ENCODE peak calls at places on chromosomes 3 and 15, in seven cellular contexts. One of them, this sample, is unnamed.

GRCh38 chr15:74173545-74174215 is at the start of gene ISLR:
- DNase-seq in H1: no peak
- DNase-seq in IMR-90: peak; percentile 8
- DNase-seq in trophoblast cell: no peak
- DNase-seq in H9: peak; percentile 34
- DNase-seq in mesenchymal stem cell: no peak
- DNase-seq in neuronal stem cell: no peak
- DNase-seq in this sample: no peak

GRCh38 chr3:4584537-4585249 is 91.5 kb downstream of the ITPR1 start:
- DNase-seq in H1: no peak
- DNase-seq in IMR-90: peak; percentile 16
- DNase-seq in trophoblast cell: no peak
- DNase-seq in mesenchymal stem cell: peak; percentile 31
- DNase-seq in H9: no peak
- DNase-seq in neuronal stem cell: no peak
- DNase-seq in this sample: no peak

GRCh38 chr15:57376695-57377477 is 581 bp downstream of the CGNL1 start:
- DNase-seq in neuronal stem cell: peak; percentile 31
- DNase-seq in trophoblast cell: peak; percentile 57
- DNase-seq in H9: peak; percentile 62
- DNase-seq in mesenchymal stem cell: peak; percentile 31
- DNase-seq in H1: no peak
- DNase-seq in IMR-90: peak; percentile 4
- DNase-seq in this sample: peak; percentile 65

GRCh38 chr15:58410353-58410752 is 21.4 kb upstream of the LIPC start:
- DNase-seq in mesenchymal stem cell: no peak
- DNase-seq in IMR-90: peak; percentile 16
- DNase-seq in neuronal stem cell: no peak
- DNase-seq in trophoblast cell: no peak
- DNase-seq in H9: no peak
- DNase-seq in H1: no peak
- DNase-seq in this sample: no peak

GRCh38 chr3:46668591-46668990 is 24.9 kb downstream of the ALS2CL start:
- DNase-seq in IMR-90: no peak
- DNase-seq in H1: no peak
- DNase-seq in mesenchymal stem cell: no peak
- DNase-seq in neuronal stem cell: no peak
- DNase-seq in trophoblast cell: no peak
- DNase-seq in H9: peak; percentile 18
- DNase-seq in this sample: no peak

GRCh38 chr3:113531826-113532697 is at the start of gene SIDT1:
- DNase-seq in mesenchymal stem cell: peak; percentile 34
- DNase-seq in trophoblast cell: peak; percentile 18
- DNase-seq in IMR-90: no peak
- DNase-seq in H1: no peak
- DNase-seq in H9: peak; percentile 42
- DNase-seq in neuronal stem cell: peak; percentile 21
- DNase-seq in this sample: peak; percentile 10

GRCh38 chr3:101842245-101842934 is 6.9 kb upstream of the NFKBIZ start:
- DNase-seq in H9: peak; percentile 85
- DNase-seq in trophoblast cell: no peak
- DNase-seq in H1: peak; percentile 87
- DNase-seq in mesenchymal stem cell: peak; percentile 11
- DNase-seq in IMR-90: no peak
- DNase-seq in neuronal stem cell: peak; percentile 63
- DNase-seq in this sample: peak; percentile 98

GRCh38 chr3:129047553-129047839 is 13.1 kb upstream of the GP9 start:
- DNase-seq in mesenchymal stem cell: no peak
- DNase-seq in H1: no peak
- DNase-seq in trophoblast cell: no peak
- DNase-seq in neuronal stem cell: no peak
- DNase-seq in IMR-90: no peak
- DNase-seq in H9: no peak
- DNase-seq in this sample: no peak

GRCh38 chr3:190694335-190695001 is 168.0 kb downstream of the GMNC start:
- DNase-seq in neuronal stem cell: no peak
- DNase-seq in trophoblast cell: no peak
- DNase-seq in H9: no peak
- DNase-seq in IMR-90: no peak
- DNase-seq in H1: no peak
- DNase-seq in mesenchymal stem cell: no peak
- DNase-seq in this sample: no peak

GRCh38 chr15:73681856-73682596 is 2.2 kb upstream of the CD276 start:
- DNase-seq in neuronal stem cell: no peak
- DNase-seq in H9: no peak
- DNase-seq in IMR-90: no peak
- DNase-seq in H1: no peak
- DNase-seq in mesenchymal stem cell: peak; percentile 77
- DNase-seq in trophoblast cell: no peak
- DNase-seq in this sample: no peak

GRCh38 chr3:174951023-174951422 is 91.9 kb downstream of the NAALADL2 start:
- DNase-seq in H9: no peak
- DNase-seq in IMR-90: peak; percentile 91
- DNase-seq in mesenchymal stem cell: peak; percentile 78
- DNase-seq in H1: no peak
- DNase-seq in trophoblast cell: peak; percentile 83
- DNase-seq in neuronal stem cell: no peak
- DNase-seq in this sample: peak; percentile 59

GRCh38 chr3:39401983-39402382 is 4.5 kb upstream of the RPSA start:
- DNase-seq in H1: no peak
- DNase-seq in trophoblast cell: no peak
- DNase-seq in IMR-90: peak; percentile 22
- DNase-seq in neuronal stem cell: no peak
- DNase-seq in mesenchymal stem cell: no peak
- DNase-seq in H9: no peak
- DNase-seq in this sample: no peak

GRCh38 chr15:101014276-101014675 is 95.1 kb downstream of the LRRK1 start:
- DNase-seq in H1: no peak
- DNase-seq in trophoblast cell: no peak
- DNase-seq in H9: peak; percentile 33
- DNase-seq in IMR-90: no peak
- DNase-seq in mesenchymal stem cell: no peak
- DNase-seq in neuronal stem cell: no peak
- DNase-seq in this sample: no peak

GRCh38 chr3:129732200-129732876 is 125.9 kb upstream of the PLXND1 start:
- DNase-seq in IMR-90: peak; percentile 75
- DNase-seq in H1: no peak
- DNase-seq in trophoblast cell: no peak
- DNase-seq in neuronal stem cell: no peak
- DNase-seq in H9: no peak
- DNase-seq in mesenchymal stem cell: no peak
- DNase-seq in this sample: no peak

GRCh38 chr15:74812533-74812932 is at the start of gene LMAN1L:
- DNase-seq in neuronal stem cell: no peak
- DNase-seq in trophoblast cell: no peak
- DNase-seq in IMR-90: no peak
- DNase-seq in mesenchymal stem cell: no peak
- DNase-seq in H1: no peak
- DNase-seq in H9: no peak
- DNase-seq in this sample: no peak

GRCh38 chr3:44883999-44884431 is 9.6 kb downstream of the TGM4 start:
- DNase-seq in trophoblast cell: peak; percentile 39
- DNase-seq in mesenchymal stem cell: peak; percentile 41
- DNase-seq in H1: no peak
- DNase-seq in neuronal stem cell: no peak
- DNase-seq in H9: no peak
- DNase-seq in IMR-90: peak; percentile 95
- DNase-seq in this sample: peak; percentile 88

GRCh38 chr3:197800379-197800778 is 9.3 kb downstream of the LRCH3 start:
- DNase-seq in IMR-90: peak; percentile 80
- DNase-seq in H9: no peak
- DNase-seq in H1: no peak
- DNase-seq in trophoblast cell: peak; percentile 61
- DNase-seq in mesenchymal stem cell: peak; percentile 53
- DNase-seq in neuronal stem cell: no peak
- DNase-seq in this sample: no peak

GRCh38 chr3:49661281-49661680 is 12.9 kb upstream of the APEH start:
- DNase-seq in IMR-90: no peak
- DNase-seq in trophoblast cell: peak; percentile 21
- DNase-seq in H1: no peak
- DNase-seq in H9: no peak
- DNase-seq in neuronal stem cell: no peak
- DNase-seq in mesenchymal stem cell: no peak
- DNase-seq in this sample: no peak

GRCh38 chr15:28994830-28995180 is 109.0 kb downstream of the APBA2 start:
- DNase-seq in IMR-90: no peak
- DNase-seq in neuronal stem cell: no peak
- DNase-seq in H9: no peak
- DNase-seq in mesenchymal stem cell: no peak
- DNase-seq in H1: no peak
- DNase-seq in trophoblast cell: no peak
- DNase-seq in this sample: no peak

GRCh38 chr3:7307410-7307809 is 446.5 kb downstream of the GRM7 start:
- DNase-seq in mesenchymal stem cell: peak; percentile 65
- DNase-seq in H9: no peak
- DNase-seq in IMR-90: no peak
- DNase-seq in neuronal stem cell: no peak
- DNase-seq in trophoblast cell: peak; percentile 12
- DNase-seq in H1: no peak
- DNase-seq in this sample: peak; percentile 45

GRCh38 chr3:89216021-89216739 is 108.8 kb downstream of the EPHA3 start:
- DNase-seq in neuronal stem cell: no peak
- DNase-seq in H1: no peak
- DNase-seq in mesenchymal stem cell: peak; percentile 25
- DNase-seq in H9: no peak
- DNase-seq in IMR-90: peak; percentile 17
- DNase-seq in trophoblast cell: no peak
- DNase-seq in this sample: no peak

GRCh38 chr15:100901296-100901695 is 17.9 kb upstream of the LRRK1 start:
- DNase-seq in H9: no peak
- DNase-seq in neuronal stem cell: no peak
- DNase-seq in H1: no peak
- DNase-seq in IMR-90: no peak
- DNase-seq in trophoblast cell: no peak
- DNase-seq in mesenchymal stem cell: no peak
- DNase-seq in this sample: no peak

GRCh38 chr3:139654637-139655365 is 23.0 kb downstream of the NMNAT3 start:
- DNase-seq in H9: no peak
- DNase-seq in trophoblast cell: no peak
- DNase-seq in neuronal stem cell: no peak
- DNase-seq in H1: no peak
- DNase-seq in mesenchymal stem cell: no peak
- DNase-seq in IMR-90: no peak
- DNase-seq in this sample: no peak

GRCh38 chr3:45442679-45443214 is 54.4 kb downstream of the LARS2 start:
- DNase-seq in H9: no peak
- DNase-seq in trophoblast cell: no peak
- DNase-seq in mesenchymal stem cell: no peak
- DNase-seq in neuronal stem cell: no peak
- DNase-seq in IMR-90: no peak
- DNase-seq in H1: no peak
- DNase-seq in this sample: peak; percentile 18

GRCh38 chr15:27017168-27017809 is 46.3 kb downstream of the GABRG3 start:
- DNase-seq in mesenchymal stem cell: peak; percentile 30
- DNase-seq in trophoblast cell: peak; percentile 45
- DNase-seq in H9: peak; percentile 83
- DNase-seq in H1: peak; percentile 43
- DNase-seq in neuronal stem cell: peak; percentile 69
- DNase-seq in IMR-90: peak; percentile 58
- DNase-seq in this sample: peak; percentile 89

GRCh38 chr3:176767385-176767784 is 429.9 kb downstream of the TBL1XR1 start:
- DNase-seq in neuronal stem cell: no peak
- DNase-seq in H1: no peak
- DNase-seq in IMR-90: peak; percentile 28
- DNase-seq in mesenchymal stem cell: peak; percentile 69
- DNase-seq in H9: no peak
- DNase-seq in trophoblast cell: peak; percentile 42
- DNase-seq in this sample: no peak

GRCh38 chr15:89018235-89018634 is 70.0 kb upstream of the ABHD2 start:
- DNase-seq in trophoblast cell: no peak
- DNase-seq in H9: no peak
- DNase-seq in IMR-90: no peak
- DNase-seq in neuronal stem cell: no peak
- DNase-seq in H1: no peak
- DNase-seq in mesenchymal stem cell: no peak
- DNase-seq in this sample: no peak

GRCh38 chr3:138400651-138401070 is 33.8 kb upstream of the ESYT3 start:
- DNase-seq in trophoblast cell: no peak
- DNase-seq in neuronal stem cell: no peak
- DNase-seq in mesenchymal stem cell: no peak
- DNase-seq in IMR-90: no peak
- DNase-seq in H1: no peak
- DNase-seq in H9: no peak
- DNase-seq in this sample: no peak
- H2BK120ac ChIP-seq in trophoblast cell: no peak overlapping the region
- H2BK120ac ChIP-seq in neuronal stem cell: no peak overlapping the region
- H2BK120ac ChIP-seq in mesenchymal stem cell: no peak overlapping the region
- H2BK120ac ChIP-seq in IMR-90: no peak overlapping the region
- H2BK120ac ChIP-seq in H1: no peak overlapping the region
- H2BK120ac ChIP-seq in H9: no peak overlapping the region
- H2BK120ac ChIP-seq in this sample: no peak overlapping the region

GRCh38 chr3:29805757-29806156 is 524.9 kb downstream of the RBMS3 start:
- DNase-seq in IMR-90: peak; percentile 59
- DNase-seq in H9: no peak
- DNase-seq in mesenchymal stem cell: peak; percentile 32
- DNase-seq in trophoblast cell: peak; percentile 82
- DNase-seq in neuronal stem cell: no peak
- DNase-seq in H1: no peak
- DNase-seq in this sample: no peak
- H2BK120ac ChIP-seq in IMR-90: no peak overlapping the region
- H2BK120ac ChIP-seq in H9: no peak overlapping the region
- H2BK120ac ChIP-seq in mesenchymal stem cell: no peak overlapping the region
- H2BK120ac ChIP-seq in trophoblast cell: no peak overlapping the region
- H2BK120ac ChIP-seq in neuronal stem cell: no peak overlapping the region
- H2BK120ac ChIP-seq in H1: no peak overlapping the region
- H2BK120ac ChIP-seq in this sample: no peak overlapping the region

GRCh38 chr15:72616491-72617210 is 37.8 kb upstream of the GOLGA6B start:
- DNase-seq in mesenchymal stem cell: no peak
- DNase-seq in IMR-90: no peak
- DNase-seq in neuronal stem cell: no peak
- DNase-seq in H9: no peak
- DNase-seq in H1: no peak
- DNase-seq in trophoblast cell: no peak
- DNase-seq in this sample: no peak
- H2BK120ac ChIP-seq in mesenchymal stem cell: no peak overlapping the region
- H2BK120ac ChIP-seq in IMR-90: no peak overlapping the region
- H2BK120ac ChIP-seq in neuronal stem cell: no peak overlapping the region
- H2BK120ac ChIP-seq in H9: no peak overlapping the region
- H2BK120ac ChIP-seq in H1: no peak overlapping the region
- H2BK120ac ChIP-seq in trophoblast cell: no peak overlapping the region
- H2BK120ac ChIP-seq in this sample: no peak overlapping the region

DNA sequence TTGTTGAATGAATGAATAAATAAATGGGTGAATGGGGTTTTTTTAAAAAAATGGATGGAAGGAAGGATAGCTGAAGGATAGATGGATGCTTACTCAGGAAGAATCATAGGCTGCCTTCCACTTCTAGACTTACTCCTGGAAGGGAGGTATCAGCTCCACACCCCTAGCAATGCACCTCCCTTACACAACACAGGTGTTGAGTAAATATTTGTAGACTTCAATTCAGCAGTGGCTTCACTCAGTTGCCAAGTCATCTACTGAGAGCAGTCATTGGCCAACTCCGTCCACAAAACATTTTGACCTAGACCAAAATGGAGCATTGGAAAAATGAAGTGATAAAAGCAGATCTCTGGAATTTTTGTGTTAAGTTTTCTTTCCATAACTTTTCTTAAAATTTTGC is 65.5 kb upstream of the ST8SIA2 start:
- DNase-seq in IMR-90: no peak
- DNase-seq in H1: no peak
- DNase-seq in neuronal stem cell: no peak
- DNase-seq in trophoblast cell: no peak
- DNase-seq in mesenchymal stem cell: no peak
- DNase-seq in H9: no peak
- DNase-seq in this sample: no peak
- H2BK120ac ChIP-seq in IMR-90: no peak overlapping the region
- H2BK120ac ChIP-seq in H1: no peak overlapping the region
- H2BK120ac ChIP-seq in neuronal stem cell: no peak overlapping the region
- H2BK120ac ChIP-seq in trophoblast cell: no peak overlapping the region
- H2BK120ac ChIP-seq in mesenchymal stem cell: no peak overlapping the region
- H2BK120ac ChIP-seq in H9: no peak overlapping the region
- H2BK120ac ChIP-seq in this sample: no peak overlapping the region

GRCh38 chr15:50345298-50345697 is 9.7 kb downstream of the GABPB1 start:
- DNase-seq in neuronal stem cell: no peak
- DNase-seq in H1: no peak
- DNase-seq in H9: no peak
- DNase-seq in IMR-90: no peak
- DNase-seq in trophoblast cell: no peak
- DNase-seq in mesenchymal stem cell: no peak
- DNase-seq in this sample: no peak
- H2BK120ac ChIP-seq in neuronal stem cell: no peak overlapping the region
- H2BK120ac ChIP-seq in H1: no peak overlapping the region
- H2BK120ac ChIP-seq in H9: no peak overlapping the region
- H2BK120ac ChIP-seq in IMR-90: no peak overlapping the region
- H2BK120ac ChIP-seq in trophoblast cell: no peak overlapping the region
- H2BK120ac ChIP-seq in mesenchymal stem cell: no peak overlapping the region
- H2BK120ac ChIP-seq in this sample: no peak overlapping the region